ENCODE peak calls at places on chromosomes 4 and X, in ten cellular contexts. X is RWPE1; I is CD4-positive, alpha-beta T cell; W is choroid plexus epithelial cell; K is progenitor cell of endocrine pancreas; O is B cell; R is astrocyte of the cerebellum; D is IMR-90; B is Calu3; U is HCT116. N is an unnamed sample.

GRCh38 chrX:119240356-119240755 is 4.3 kb downstream of the PGRMC1 start:
- DNase-seq in X (no peak), I (no peak), W (peak; percentile 70), K (no peak), O (no peak), R (peak; percentile 48), D (peak; percentile 75), B (no peak), U (no peak), N (no peak)

GRCh38 chr4:172543249-172543648 is 625.4 kb upstream of the GALNT7 start:
- DNase-seq in X (no peak), I (no peak), W (no peak), K (no peak), O (no peak), R (no peak), D (no peak), B (no peak), U (no peak), N (no peak)

GRCh38 chrX:20347486-20347885 is 80.8 kb upstream of the RPS6KA3 start:
- DNase-seq in X (no peak), I (no peak), W (peak; percentile 63), K (no peak), O (no peak), R (no peak), D (peak; percentile 61), B (no peak), U (no peak), N (no peak)

GRCh38 chrX:102858826-102859627 is 78.0 kb upstream of the RAB40AL start:
- DNase-seq in X (no peak), I (no peak), W (no peak), K (no peak), O (no peak), R (no peak), D (no peak), B (no peak), U (no peak), N (no peak)

GRCh38 chrX:14412686-14413085 is 116.7 kb upstream of the GLRA2 start:
- DNase-seq in X (no peak), I (no peak), W (no peak), K (no peak), O (no peak), R (no peak), D (no peak), B (no peak), U (no peak), N (no peak)

GRCh38 chr4:26237916-26238315 is 82.9 kb upstream of the RBPJ start:
- DNase-seq in X (no peak), I (no peak), W (no peak), K (no peak), O (no peak), R (no peak), D (no peak), B (no peak), U (no peak), N (no peak)

GRCh38 chr4:42608551-42608950 is 48.4 kb downstream of the ATP8A1 start:
- DNase-seq in X (no peak), I (no peak), W (no peak), K (no peak), O (no peak), R (no peak), D (no peak), B (no peak), U (no peak), N (no peak)

GRCh38 chr4:28296239-28296638 is 1435.6 kb downstream of the STIM2 start:
- DNase-seq in X (no peak), I (no peak), W (no peak), K (no peak), O (no peak), R (no peak), D (no peak), B (no peak), U (no peak), N (no peak)

GRCh38 chr4:56821394-56822263 is at the start of gene SPINK2:
- DNase-seq in X (peak; percentile 73), I (peak; percentile 68), W (no peak), K (peak; percentile 47), O (peak; percentile 58), R (no peak), D (no peak), B (peak; percentile 66), U (peak; percentile 44), N (peak; percentile 46)

GRCh38 chr4:165481458-165481857 is 102.7 kb downstream of the CPE start:
- DNase-seq in X (no peak), I (no peak), W (no peak), K (no peak), O (no peak), R (peak; percentile 29), D (no peak), B (no peak), U (no peak), N (no peak)

GRCh38 chr4:2931765-2932560 is 31.2 kb downstream of the NOP14 start:
- DNase-seq in X (no peak), I (peak; percentile 41), W (no peak), K (no peak), O (peak; percentile 91), R (no peak), D (no peak), B (no peak), U (no peak), N (peak; percentile 83)

GRCh38 chr4:1215347-1216075 is 33.4 kb downstream of the CTBP1 start:
- DNase-seq in X (no peak), I (no peak), W (peak; percentile 69), K (no peak), O (no peak), R (no peak), D (no peak), B (no peak), U (no peak), N (peak; percentile 85)

GRCh38 chr4:123744664-123745290 is 348.2 kb downstream of the SPRY1 start:
- DNase-seq in X (no peak), I (no peak), W (peak; percentile 94), K (no peak), O (no peak), R (no peak), D (peak; percentile 7), B (no peak), U (no peak), N (no peak)

GRCh38 chrX:71251456-71251973 is 2.4 kb downstream of the ZMYM3 start:
- DNase-seq in X (no peak), I (no peak), W (peak; percentile 16), K (no peak), O (no peak), R (no peak), D (no peak), B (no peak), U (no peak), N (no peak)

GRCh38 chr4:19850909-19851308 is 400.8 kb upstream of the SLIT2 start:
- DNase-seq in X (peak; percentile 64), I (no peak), W (peak; percentile 91), K (no peak), O (no peak), R (peak; percentile 86), D (peak; percentile 93), B (no peak), U (peak; percentile 31), N (no peak)
- TF ChIP-seq CTCF in X (no peak), I (no peak), W (peak; percentile 57), K (no peak), O (no peak), R (peak; percentile 44), D (peak; percentile 36), B (no peak), U (no peak), N (no peak)

GRCh38 chrX:11461181-11462001 is 168.2 kb downstream of the AMELX start:
- DNase-seq in X (no peak), I (no peak), W (peak; percentile 79), K (no peak), O (no peak), R (no peak), D (peak; percentile 78), B (no peak), U (no peak), N (no peak)

GRCh38 chrX:11462648-11463047 is 169.4 kb downstream of the AMELX start:
- DNase-seq in X (no peak), I (no peak), W (no peak), K (no peak), O (no peak), R (no peak), D (no peak), B (no peak), U (no peak), N (no peak)

GRCh38 chrX:11462136-11462535 is 168.9 kb downstream of the AMELX start:
- DNase-seq in X (no peak), I (no peak), W (no peak), K (no peak), O (no peak), R (no peak), D (peak; percentile 8), B (no peak), U (no peak), N (no peak)

GRCh38 chrX:11458175-11458574 is 165.0 kb downstream of the AMELX start:
- DNase-seq in X (no peak), I (no peak), W (no peak), K (no peak), O (no peak), R (no peak), D (peak; percentile 27), B (no peak), U (no peak), N (no peak)

DNA sequence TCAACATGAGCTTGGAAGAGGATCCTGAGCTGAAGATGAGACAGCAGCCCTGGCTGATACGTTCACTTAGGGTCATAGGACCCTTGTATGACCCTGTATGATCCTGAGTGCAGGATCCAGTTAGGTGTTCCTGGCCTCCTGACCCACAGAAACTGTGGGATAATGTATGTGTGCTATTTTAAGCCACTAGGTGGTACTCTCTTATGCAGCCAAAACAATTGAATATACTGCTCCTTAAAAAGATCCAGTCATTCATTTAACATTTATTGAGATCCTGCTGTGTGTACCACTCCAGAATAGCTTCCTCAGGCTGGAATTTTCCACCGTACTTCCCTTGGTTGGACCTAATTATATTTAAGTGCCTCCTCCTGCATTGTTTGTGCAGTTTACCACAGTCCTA is 167.1 kb downstream of the AMELX start:
- DNase-seq in X (no peak), I (no peak), W (no peak), K (no peak), O (no peak), R (no peak), D (no peak), B (no peak), U (no peak), N (no peak)
- TF ChIP-seq CTCF in X (no peak), I (no peak), W (peak; percentile 41), K (no peak), O (no peak), R (no peak), D (no peak), B (no peak), U (peak; percentile 4), N (no peak)

GRCh38 chrX:23312136-23312535 is 22.5 kb upstream of the PTCHD1 start:
- DNase-seq in X (no peak), I (no peak), W (no peak), K (no peak), O (no peak), R (no peak), D (no peak), B (no peak), U (no peak), N (no peak)

GRCh38 chrX:23317799-23318724 is 16.6 kb upstream of the PTCHD1 start:
- DNase-seq in X (peak; percentile 24), I (no peak), W (peak; percentile 13), K (peak; percentile 51), O (no peak), R (no peak), D (no peak), B (peak; percentile 52), U (no peak), N (peak; percentile 58)
- TF ChIP-seq CTCF in X (peak; percentile 67), I (peak; percentile 40), W (peak; percentile 82), K (peak; percentile 82), O (peak; percentile 75), R (peak; percentile 65), D (peak; percentile 52), B (peak; percentile 71), U (peak; percentile 84), N (peak; percentile 53)

GRCh38 chrX:22186165-22186564 is 86.5 kb upstream of the CBLL2 start:
- DNase-seq in X (no peak), I (no peak), W (no peak), K (no peak), O (no peak), R (no peak), D (no peak), B (no peak), U (no peak), N (no peak)
- TF ChIP-seq CTCF in X (no peak), I (no peak), W (no peak), K (no peak), O (no peak), R (no peak), D (no peak), B (no peak), U (no peak), N (no peak)